ENCODE peak calls at places on chromosomes 11 and 22, in seven cellular contexts. One of them, this sample, is unnamed.

GRCh38 chr22:44204937-44205712 is 24.4 kb downstream of the PARVG start:
- DNase-seq in GM12878: no peak
- DNase-seq in ovary: no peak
- DNase-seq in transverse colon: no peak
- DNase-seq in A549: no peak
- DNase-seq in tibial nerve: no peak
- DNase-seq in suprapubic skin: peak; percentile 45
- DNase-seq in this sample: no peak

GRCh38 chr22:37827056-37827455 is 3.9 kb downstream of the GALR3 start:
- DNase-seq in GM12878: no peak
- DNase-seq in ovary: peak; percentile 78
- DNase-seq in transverse colon: no peak
- DNase-seq in A549: no peak
- DNase-seq in tibial nerve: no peak
- DNase-seq in suprapubic skin: no peak
- DNase-seq in this sample: no peak

GRCh38 chr11:64305691-64306562 is 603 bp downstream of the ESRRA start:
- DNase-seq in GM12878: no peak
- DNase-seq in ovary: peak; percentile 70
- DNase-seq in transverse colon: peak; percentile 89
- DNase-seq in A549: peak; percentile 82
- DNase-seq in tibial nerve: peak; percentile 42
- DNase-seq in suprapubic skin: peak; percentile 84
- DNase-seq in this sample: peak; percentile 89

GRCh38 chr11:119337581-119338317 is 2.9 kb downstream of the C1QTNF5 start:
- DNase-seq in GM12878: no peak
- DNase-seq in ovary: no peak
- DNase-seq in transverse colon: no peak
- DNase-seq in A549: no peak
- DNase-seq in tibial nerve: no peak
- DNase-seq in suprapubic skin: no peak
- DNase-seq in this sample: no peak

GRCh38 chr22:31520036-31520435 is 23.7 kb downstream of the SFI1 start:
- DNase-seq in GM12878: no peak
- DNase-seq in ovary: no peak
- DNase-seq in transverse colon: no peak
- DNase-seq in A549: no peak
- DNase-seq in tibial nerve: no peak
- DNase-seq in suprapubic skin: no peak
- DNase-seq in this sample: no peak

GRCh38 chr22:39900306-39901227 is at the start of gene GRAP2:
- DNase-seq in GM12878: peak; percentile 94
- DNase-seq in ovary: no peak
- DNase-seq in transverse colon: peak; percentile 32
- DNase-seq in A549: no peak
- DNase-seq in tibial nerve: no peak
- DNase-seq in suprapubic skin: no peak
- DNase-seq in this sample: no peak

GRCh38 chr11:134581966-134582787 is 170.1 kb upstream of the B3GAT1 start:
- DNase-seq in GM12878: no peak
- DNase-seq in ovary: no peak
- DNase-seq in transverse colon: no peak
- DNase-seq in A549: no peak
- DNase-seq in tibial nerve: no peak
- DNase-seq in suprapubic skin: no peak
- DNase-seq in this sample: no peak

GRCh38 chr11:76269247-76269646 is 62.9 kb upstream of the WNT11 start:
- DNase-seq in GM12878: no peak
- DNase-seq in ovary: no peak
- DNase-seq in transverse colon: no peak
- DNase-seq in A549: no peak
- DNase-seq in tibial nerve: peak; percentile 61
- DNase-seq in suprapubic skin: peak; percentile 74
- DNase-seq in this sample: no peak

GRCh38 chr11:57568330-57568766 is 876 bp upstream of the UBE2L6 start:
- DNase-seq in GM12878: peak; percentile 51
- DNase-seq in ovary: peak; percentile 90
- DNase-seq in transverse colon: no peak
- DNase-seq in A549: no peak
- DNase-seq in tibial nerve: peak; percentile 90
- DNase-seq in suprapubic skin: peak; percentile 87
- DNase-seq in this sample: no peak

GRCh38 chr11:27215471-27216267 is 147.3 kb downstream of the CCDC34 start:
- DNase-seq in GM12878: no peak
- DNase-seq in ovary: peak; percentile 39
- DNase-seq in transverse colon: no peak
- DNase-seq in A549: no peak
- DNase-seq in tibial nerve: no peak
- DNase-seq in suprapubic skin: no peak
- DNase-seq in this sample: peak; percentile 33
- TF ChIP-seq EP300 in GM12878: no peak
- TF ChIP-seq EP300 in ovary: no peak
- TF ChIP-seq EP300 in transverse colon: no peak
- TF ChIP-seq EP300 in A549: no peak
- TF ChIP-seq EP300 in tibial nerve: no peak
- TF ChIP-seq EP300 in suprapubic skin: no peak
- TF ChIP-seq EP300 in this sample: no peak

GRCh38 chr11:67022961-67023956 is at the start of gene SYT12:
- DNase-seq in GM12878: no peak
- DNase-seq in ovary: no peak
- DNase-seq in transverse colon: no peak
- DNase-seq in A549: peak; percentile 35
- DNase-seq in tibial nerve: no peak
- DNase-seq in suprapubic skin: no peak
- DNase-seq in this sample: no peak

GRCh38 chr11:67023957-67024353 is 1.0 kb downstream of the SYT12 start:
- DNase-seq in GM12878: no peak
- DNase-seq in ovary: no peak
- DNase-seq in transverse colon: no peak
- DNase-seq in A549: no peak
- DNase-seq in tibial nerve: no peak
- DNase-seq in suprapubic skin: no peak
- DNase-seq in this sample: no peak

GRCh38 chr11:67020949-67021348 is 2.0 kb upstream of the SYT12 start:
- DNase-seq in GM12878: no peak
- DNase-seq in ovary: no peak
- DNase-seq in transverse colon: no peak
- DNase-seq in A549: no peak
- DNase-seq in tibial nerve: no peak
- DNase-seq in suprapubic skin: no peak
- DNase-seq in this sample: no peak

GRCh38 chr11:67024410-67024809 is 1.5 kb downstream of the SYT12 start:
- DNase-seq in GM12878: no peak
- DNase-seq in ovary: no peak
- DNase-seq in transverse colon: no peak
- DNase-seq in A549: no peak
- DNase-seq in tibial nerve: no peak
- DNase-seq in suprapubic skin: no peak
- DNase-seq in this sample: no peak

DNA sequence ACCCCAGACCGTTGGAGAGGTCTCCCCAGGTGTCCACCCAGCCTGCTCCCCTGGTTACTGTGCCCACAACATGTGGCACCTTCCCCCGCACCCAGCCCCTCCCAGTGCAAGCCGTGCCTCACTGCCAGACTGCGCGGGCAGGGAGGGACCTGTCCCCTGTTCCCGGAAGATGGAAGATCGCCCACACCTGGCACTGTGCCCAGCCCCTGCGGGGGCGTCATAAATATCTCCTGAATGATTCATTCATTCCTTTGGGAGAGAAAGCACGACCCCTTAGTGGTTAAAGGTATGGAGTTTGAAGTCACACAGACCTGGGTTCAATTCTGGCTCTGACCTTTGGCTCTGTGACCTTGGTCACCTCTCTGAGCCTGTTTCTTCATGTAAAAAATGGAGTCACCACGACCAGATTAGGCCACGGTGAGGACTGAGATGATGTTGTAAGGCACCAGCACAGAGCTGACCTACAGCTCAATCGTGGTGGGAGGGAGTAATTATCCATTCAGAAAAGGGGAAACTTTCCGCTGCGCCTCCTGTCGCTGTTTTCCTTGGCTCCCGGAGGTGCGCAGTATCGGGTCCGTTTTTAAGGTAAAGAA is 497 bp upstream of the SYT12 start:
- DNase-seq in GM12878: no peak
- DNase-seq in ovary: peak; percentile 28
- DNase-seq in transverse colon: peak; percentile 63
- DNase-seq in A549: peak; percentile 45
- DNase-seq in tibial nerve: no peak
- DNase-seq in suprapubic skin: no peak
- DNase-seq in this sample: peak; percentile 32
- TF ChIP-seq EP300 in GM12878: no peak
- TF ChIP-seq EP300 in ovary: no peak
- TF ChIP-seq EP300 in transverse colon: no peak
- TF ChIP-seq EP300 in A549: no peak
- TF ChIP-seq EP300 in tibial nerve: no peak
- TF ChIP-seq EP300 in suprapubic skin: no peak
- TF ChIP-seq EP300 in this sample: no peak

DNA sequence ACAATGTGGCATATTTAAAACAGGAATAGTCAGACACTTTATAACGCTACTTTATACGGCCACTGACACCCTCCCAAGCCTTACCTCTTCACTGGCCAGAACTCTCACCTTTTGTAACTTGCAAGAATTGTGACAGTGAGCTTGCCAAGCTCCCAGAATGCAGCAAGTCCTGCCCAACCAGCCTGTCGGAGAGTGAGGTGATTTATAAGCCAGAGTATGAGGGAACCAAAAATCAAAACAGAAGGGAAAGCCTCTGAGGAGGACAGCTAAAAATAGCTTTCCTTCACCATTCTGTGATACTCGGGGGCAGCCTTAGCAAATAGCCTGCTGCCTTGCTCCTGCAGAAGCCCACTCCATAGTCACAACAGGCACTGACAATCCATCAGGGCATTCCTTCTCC is 229.7 kb downstream of the FAM76B start:
- DNase-seq in GM12878: no peak
- DNase-seq in ovary: no peak
- DNase-seq in transverse colon: no peak
- DNase-seq in A549: no peak
- DNase-seq in tibial nerve: no peak
- DNase-seq in suprapubic skin: no peak
- DNase-seq in this sample: no peak
- TF ChIP-seq EP300 in GM12878: no peak
- TF ChIP-seq EP300 in ovary: no peak
- TF ChIP-seq EP300 in transverse colon: no peak
- TF ChIP-seq EP300 in A549: no peak
- TF ChIP-seq EP300 in tibial nerve: no peak
- TF ChIP-seq EP300 in suprapubic skin: no peak
- TF ChIP-seq EP300 in this sample: no peak

DNA sequence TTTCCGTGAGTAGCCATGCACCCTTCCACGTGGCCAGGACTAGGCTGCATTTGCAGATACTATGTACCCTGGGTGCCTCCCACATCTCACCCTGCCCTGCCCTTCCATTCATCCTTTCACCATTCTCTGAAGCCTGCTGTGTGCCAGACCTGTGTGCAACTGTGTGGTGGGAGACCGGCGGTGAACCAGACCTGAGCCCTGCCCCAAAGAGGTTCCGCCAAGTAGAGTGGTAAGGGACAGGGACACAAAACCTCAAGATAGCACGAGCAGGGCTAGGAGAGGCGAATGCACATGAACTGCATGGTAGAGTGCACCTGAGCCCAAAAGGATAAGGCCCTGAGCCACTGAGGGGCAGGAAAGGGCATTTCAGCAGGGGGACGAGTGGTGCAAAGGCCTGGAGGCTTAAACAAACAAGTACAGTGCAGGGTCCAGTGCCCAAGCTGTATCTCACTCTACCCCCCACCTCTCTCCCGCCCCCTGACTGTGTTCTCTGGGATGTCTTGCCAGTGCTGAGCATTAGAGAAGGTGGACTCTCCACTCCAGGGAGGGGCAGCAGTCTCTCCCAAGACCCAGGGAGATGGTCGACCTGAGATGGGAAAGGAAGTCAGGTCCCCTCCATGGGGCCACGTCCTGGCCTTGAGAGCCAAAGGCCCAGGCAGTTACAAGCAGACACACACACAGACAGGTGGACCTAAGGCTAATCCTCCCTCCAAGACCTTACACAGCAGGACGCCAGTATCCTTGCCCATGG is 14.1 kb upstream of the ARAP1 start:
- DNase-seq in GM12878: no peak
- DNase-seq in ovary: no peak
- DNase-seq in transverse colon: no peak
- DNase-seq in A549: no peak
- DNase-seq in tibial nerve: no peak
- DNase-seq in suprapubic skin: no peak
- DNase-seq in this sample: no peak
- TF ChIP-seq EP300 in GM12878: no peak
- TF ChIP-seq EP300 in ovary: no peak
- TF ChIP-seq EP300 in transverse colon: no peak
- TF ChIP-seq EP300 in A549: no peak
- TF ChIP-seq EP300 in tibial nerve: no peak
- TF ChIP-seq EP300 in suprapubic skin: no peak
- TF ChIP-seq EP300 in this sample: no peak

GRCh38 chr11:65491614-65492386 is 7.0 kb upstream of the MALAT1 start:
- DNase-seq in GM12878: no peak
- DNase-seq in ovary: peak; percentile 79
- DNase-seq in transverse colon: peak; percentile 90
- DNase-seq in A549: peak; percentile 96
- DNase-seq in tibial nerve: peak; percentile 73
- DNase-seq in suprapubic skin: peak; percentile 95
- DNase-seq in this sample: peak; percentile 86

GRCh38 chr11:65491163-65491465 is 7.7 kb upstream of the MALAT1 start:
- DNase-seq in GM12878: no peak
- DNase-seq in ovary: no peak
- DNase-seq in transverse colon: no peak
- DNase-seq in A549: no peak
- DNase-seq in tibial nerve: no peak
- DNase-seq in suprapubic skin: peak; percentile 64
- DNase-seq in this sample: no peak

GRCh38 chr11:65493367-65494176 is 5.3 kb upstream of the MALAT1 start:
- DNase-seq in GM12878: no peak
- DNase-seq in ovary: peak; percentile 79
- DNase-seq in transverse colon: peak; percentile 83
- DNase-seq in A549: peak; percentile 95
- DNase-seq in tibial nerve: peak; percentile 74
- DNase-seq in suprapubic skin: peak; percentile 95
- DNase-seq in this sample: peak; percentile 88

GRCh38 chr11:65492387-65492636 is 6.5 kb upstream of the MALAT1 start:
- DNase-seq in GM12878: no peak
- DNase-seq in ovary: no peak
- DNase-seq in transverse colon: no peak
- DNase-seq in A549: no peak
- DNase-seq in tibial nerve: no peak
- DNase-seq in suprapubic skin: no peak
- DNase-seq in this sample: no peak

GRCh38 chr11:65492637-65493366 is 6.0 kb upstream of the MALAT1 start:
- DNase-seq in GM12878: peak; percentile 68
- DNase-seq in ovary: peak; percentile 94
- DNase-seq in transverse colon: peak; percentile 87
- DNase-seq in A549: peak; percentile 91
- DNase-seq in tibial nerve: peak; percentile 96
- DNase-seq in suprapubic skin: peak; percentile 93
- DNase-seq in this sample: peak; percentile 85
- TF ChIP-seq EP300 in GM12878: peak; percentile 50
- TF ChIP-seq EP300 in ovary: peak; percentile 50
- TF ChIP-seq EP300 in transverse colon: peak; percentile 51
- TF ChIP-seq EP300 in A549: no peak
- TF ChIP-seq EP300 in tibial nerve: peak; percentile 84
- TF ChIP-seq EP300 in suprapubic skin: no peak
- TF ChIP-seq EP300 in this sample: no peak

This sample was measured in stomach.